ENCODE peak calls at places on chromosomes 4 and X, in nine cellular contexts. S is HCT116, O is H1, T is Panc1, F is K562, A is prostate gland, L is transverse colon, I is stomach, W is HepG2. Z is an unnamed sample.
A peak's percentile ranks its signal among the peaks of the same experiment; 100 is the strongest.

GRCh38 chr4:40672528-40673522 is 43.2 kb upstream of the RBM47 start:
- DNase-seq in S (peak; percentile 78), O (peak; percentile 17), T (no peak), F (no peak), A (no peak), L (no peak), I (no peak), W (peak; percentile 57), Z (peak; percentile 73)

GRCh38 chr4:169254546-169254983 is 16.2 kb downstream of the SH3RF1 start:
- DNase-seq in S (peak; percentile 62), O (no peak), T (no peak), F (no peak), A (no peak), L (no peak), I (no peak), W (peak; percentile 67), Z (peak; percentile 40)

GRCh38 chr4:22237155-22237751 is 278.6 kb downstream of the ADGRA3 start:
- DNase-seq in S (peak; percentile 29), O (peak; percentile 43), T (no peak), F (peak; percentile 24), A (peak; percentile 16), L (peak; percentile 84), I (peak; percentile 68), W (peak; percentile 15), Z (no peak)

GRCh38 chr4:55468724-55469123 is 73.0 kb downstream of the TMEM165 start:
- DNase-seq in S (peak; percentile 15), O (no peak), T (peak; percentile 13), F (no peak), A (no peak), L (no peak), I (no peak), W (peak; percentile 49), Z (no peak)

GRCh38 chr4:84967292-84967651 is 782 bp upstream of the WDFY3 start:
- DNase-seq in S (no peak), O (no peak), T (no peak), F (no peak), A (no peak), L (no peak), I (no peak), W (no peak), Z (no peak)

GRCh38 chr4:3291969-3292570 is 751 bp upstream of the RGS12 start:
- DNase-seq in S (peak; percentile 8), O (no peak), T (no peak), F (peak; percentile 57), A (peak; percentile 69), L (peak; percentile 74), I (peak; percentile 75), W (peak; percentile 12), Z (peak; percentile 79)

GRCh38 chrX:119816300-119816699 is 24.9 kb upstream of the RPL39 start:
- DNase-seq in S (no peak), O (no peak), T (no peak), F (no peak), A (no peak), L (no peak), I (no peak), W (no peak), Z (no peak)

GRCh38 chrX:66110112-66110511 is 53.9 kb upstream of the HEPH start:
- DNase-seq in S (peak; percentile 3), O (no peak), T (no peak), F (peak; percentile 41), A (no peak), L (peak; percentile 8), I (no peak), W (no peak), Z (no peak)

GRCh38 chrX:105698386-105698785 is 124.0 kb upstream of the NRK start:
- DNase-seq in S (no peak), O (no peak), T (no peak), F (no peak), A (no peak), L (no peak), I (no peak), W (no peak), Z (no peak)

GRCh38 chr4:168784786-168785461 is 225.1 kb downstream of the CBR4 start:
- DNase-seq in S (no peak), O (no peak), T (no peak), F (no peak), A (peak; percentile 39), L (no peak), I (peak; percentile 61), W (no peak), Z (no peak)

GRCh38 chr4:35925806-35926205 is 318.5 kb downstream of the ARAP2 start:
- DNase-seq in S (no peak), O (no peak), T (no peak), F (no peak), A (no peak), L (no peak), I (no peak), W (no peak), Z (no peak)

GRCh38 chrX:19443886-19444530 is 71.3 kb downstream of the MAP3K15 start:
- DNase-seq in S (no peak), O (no peak), T (no peak), F (no peak), A (no peak), L (no peak), I (no peak), W (no peak), Z (no peak)

GRCh38 chrX:98490670-98491069 is 1607.0 kb downstream of the RPA4 start:
- DNase-seq in S (no peak), O (no peak), T (no peak), F (no peak), A (no peak), L (no peak), I (no peak), W (no peak), Z (no peak)

GRCh38 chr4:139219450-139220055 is 42.5 kb upstream of the ELF2 start:
- DNase-seq in S (no peak), O (no peak), T (no peak), F (no peak), A (no peak), L (no peak), I (no peak), W (no peak), Z (no peak)
- TF ChIP-seq POLR2AphosphoS5 in S (no peak), O (no peak), T (no peak), F (no peak), A (no peak), L (no peak), I (no peak), W (no peak), Z (no peak)

GRCh38 chr4:4386296-4386735 is 586 bp upstream of the NSG1 start:
- DNase-seq in S (no peak), O (no peak), T (no peak), F (peak; percentile 35), A (no peak), L (no peak), I (no peak), W (no peak), Z (peak; percentile 83)
- H3K27me3 ChIP-seq in S (no peaks in the 10 kb centered on the region), O (peaks cover 20% of the 10 kb centered on the region), T (peaks cover 2% of the 10 kb centered on the region), F (peaks cover 20% of the 10 kb centered on the region), A (peaks cover 2% of the 10 kb centered on the region), L (peaks cover 75% of the 10 kb centered on the region), I (peaks cover 43% of the 10 kb centered on the region), W (peaks cover 18% of the 10 kb centered on the region), Z (peaks cover 32% of the 10 kb centered on the region)

DNA sequence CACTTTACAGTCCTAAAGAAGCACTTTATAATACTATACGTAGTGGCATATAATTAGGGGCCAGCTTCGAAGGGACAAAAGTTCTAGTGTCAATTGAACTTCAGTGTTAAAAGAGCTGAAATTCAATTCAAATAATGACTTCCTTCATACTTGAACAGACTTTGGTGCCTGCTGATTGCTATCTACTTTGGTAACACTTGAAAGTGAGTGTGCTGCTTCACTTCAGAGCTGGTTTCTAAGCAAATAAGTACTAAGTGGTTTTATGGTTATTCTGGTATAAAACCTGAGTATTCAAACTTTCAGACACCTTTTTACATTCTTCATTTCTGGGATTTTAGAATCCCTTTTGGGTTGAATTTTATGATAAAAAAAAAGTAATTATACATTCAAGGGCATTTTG is 107.0 kb downstream of the SLC4A4 start:
- DNase-seq in S (no peak), O (no peak), T (no peak), F (no peak), A (no peak), L (no peak), I (no peak), W (no peak), Z (no peak)
- H3K4me1 ChIP-seq in S (no peaks in the 10 kb centered on the region), O (no peaks in the 10 kb centered on the region), T (no peaks in the 10 kb centered on the region), F (no peaks in the 10 kb centered on the region), A (no peaks in the 10 kb centered on the region), L (peaks cover 37% of the 10 kb centered on the region), I (no peaks in the 10 kb centered on the region), W (no peaks in the 10 kb centered on the region), Z (peaks cover 21% of the 10 kb centered on the region)

GRCh38 chr4:1750381-1751154 is 29.2 kb downstream of the TACC3 start:
- DNase-seq in S (no peak), O (no peak), T (no peak), F (no peak), A (no peak), L (no peak), I (no peak), W (no peak), Z (peak; percentile 55)
- TF ChIP-seq POLR2AphosphoS5 in S (no peak), O (no peak), T (no peak), F (no peak), A (no peak), L (no peak), I (no peak), W (no peak), Z (no peak)

DNA sequence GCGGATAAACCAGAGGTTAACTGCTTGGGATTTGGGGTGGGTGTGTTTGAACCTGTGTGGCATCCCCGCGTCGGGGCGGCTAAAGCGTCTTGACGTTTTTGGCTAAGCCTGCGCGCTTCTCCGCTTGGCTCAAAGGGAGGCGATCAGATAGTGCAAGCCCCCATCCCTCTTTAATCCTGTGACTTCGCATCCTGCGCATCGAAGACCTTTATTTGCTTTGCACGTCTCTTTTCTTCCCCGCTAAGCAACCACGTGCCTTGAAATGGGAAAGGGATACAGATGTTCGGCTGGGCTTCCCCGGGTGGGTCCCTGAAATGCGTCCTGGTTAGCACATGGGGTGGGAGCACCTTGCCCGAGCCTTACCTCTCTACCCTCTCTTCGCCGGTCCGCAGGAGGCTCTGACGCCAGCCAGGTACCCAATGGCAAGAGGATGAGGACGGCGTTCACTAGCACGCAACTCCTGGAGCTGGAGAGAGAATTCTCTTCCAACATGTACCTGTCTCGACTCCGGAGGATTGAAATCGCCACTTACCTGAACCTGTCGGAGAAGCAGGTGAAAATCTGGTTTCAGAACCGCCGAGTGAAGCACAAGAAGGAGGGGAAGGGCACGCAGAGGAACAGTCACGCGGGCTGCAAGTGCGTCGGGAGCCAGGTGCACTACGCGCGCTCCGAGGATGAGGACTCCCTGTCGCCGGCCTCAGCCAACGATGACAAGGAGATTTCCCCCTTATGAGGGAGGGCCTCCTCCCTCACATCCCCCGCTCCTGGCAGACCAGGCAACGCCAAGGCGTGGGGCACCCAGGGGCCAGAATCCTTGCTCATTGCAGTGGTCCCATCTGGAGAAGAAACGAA is 1.5 kb downstream of the GSX2 start:
- DNase-seq in S (no peak), O (no peak), T (no peak), F (no peak), A (no peak), L (no peak), I (no peak), W (no peak), Z (no peak)
- H3K27me3 ChIP-seq in S (peaks cover 23% of the 10 kb centered on the region), O (peaks cover 97% of the 10 kb centered on the region), T (peaks cover 4% of the 10 kb centered on the region), F (peaks cover 60% of the 10 kb centered on the region), A (peaks cover 49% of the 10 kb centered on the region), L (peaks cover 100% of the 10 kb centered on the region), I (peaks cover 89% of the 10 kb centered on the region), W (peaks cover 8% of the 10 kb centered on the region), Z (peaks cover 22% of the 10 kb centered on the region)

GRCh38 chr4:184463158-184463557 is 11.2 kb downstream of the IRF2 start:
- DNase-seq in S (no peak), O (no peak), T (no peak), F (no peak), A (no peak), L (no peak), I (no peak), W (no peak), Z (no peak)
- H3K4me1 ChIP-seq in S (no peaks in the 10 kb centered on the region), O (peaks cover 15% of the 10 kb centered on the region), T (peaks cover 8% of the 10 kb centered on the region), F (peaks cover 3% of the 10 kb centered on the region), A (peaks cover 4% of the 10 kb centered on the region), L (peaks cover 38% of the 10 kb centered on the region), I (peaks cover 13% of the 10 kb centered on the region), W (peaks cover 42% of the 10 kb centered on the region), Z (peaks cover 60% of the 10 kb centered on the region)